ENCODE peak calls at places on chromosomes 4 and X, in nine cellular contexts. S is right lobe of liver, F is GM23338, Z is heart right ventricle, Y is tibial nerve, X is GM12878, T is mucosa of descending colon, H is OCI-LY7, I is endodermal cell. W is an unnamed sample. For H3K4me1, the result is how much of the 10 kb centered on the place peaks cover.

GRCh38 chr4:41192136-41192535 is 22.2 kb downstream of the APBB2 start:
- DNase-seq in T (no peak), F (no peak), H (no peak), I (no peak), S (no peak), X (no peak), Z (no peak), Y (no peak), W (no peak)

GRCh38 chr4:16686195-16686594 is 212.2 kb downstream of the LDB2 start:
- DNase-seq in Y (no peak), Z (no peak), H (no peak), I (no peak), X (no peak), F (no peak), S (no peak), T (no peak), W (no peak)

GRCh38 chrX:45142185-45142584 is 58.5 kb downstream of the DIPK2B start:
- DNase-seq in X (no peak), Y (no peak), S (no peak), F (no peak), Z (no peak), I (no peak), T (no peak), H (no peak), W (no peak)

GRCh38 chrX:109475174-109475891 is 6.6 kb downstream of the GUCY2F start:
- DNase-seq in X (no peak), I (peak), Z (peak), H (no peak), F (peak), S (no peak), Y (no peak), T (peak), W (peak)

GRCh38 chr4:88015659-88016295 is 8.3 kb downstream of the PKD2 start:
- DNase-seq in I (no peak), H (no peak), X (no peak), Z (no peak), Y (no peak), T (no peak), F (no peak), S (no peak), W (no peak)

GRCh38 chr4:41360214-41360910 is 103.6 kb downstream of the UCHL1 start:
- DNase-seq in I (peak), X (no peak), H (no peak), Y (peak), T (peak), Z (peak), S (peak), F (peak), W (peak)

GRCh38 chrX:23857409-23857808 is 50.3 kb downstream of the APOO start:
- DNase-seq in S (no peak), T (no peak), Z (no peak), X (no peak), H (no peak), Y (no peak), I (no peak), F (no peak), W (no peak)

GRCh38 chrX:142076633-142077032 is 128.5 kb downstream of the MAGEC2 start:
- DNase-seq in H (no peak), Y (no peak), I (no peak), X (no peak), Z (no peak), F (no peak), S (no peak), T (no peak), W (no peak)

GRCh38 chr4:89193828-89194227 is 82.5 kb downstream of the TIGD2 start:
- DNase-seq in Z (no peak), I (no peak), S (no peak), T (peak), X (no peak), H (no peak), Y (no peak), F (no peak), W (no peak)

GRCh38 chr4:112747035-112747434 is 110.1 kb downstream of the LARP7 start:
- DNase-seq in T (no peak), Y (no peak), S (no peak), X (no peak), F (peak), Z (no peak), H (no peak), I (peak), W (no peak)

GRCh38 chrX:63424063-63424462 is 72.9 kb upstream of the SPIN4 start:
- DNase-seq in S (no peak), F (no peak), I (no peak), T (no peak), H (no peak), Y (no peak), X (no peak), Z (no peak), W (no peak)

GRCh38 chr4:102318526-102318925 is 26.8 kb downstream of the SLC39A8 start:
- DNase-seq in Z (no peak), F (no peak), S (no peak), X (no peak), I (no peak), T (peak), H (no peak), Y (no peak), W (no peak)

GRCh38 chr4:102317459-102317858 is 27.8 kb downstream of the SLC39A8 start:
- DNase-seq in H (no peak), Y (no peak), I (no peak), Z (no peak), S (no peak), X (no peak), T (no peak), F (no peak), W (no peak)

GRCh38 chr4:102319594-102319993 is 25.7 kb downstream of the SLC39A8 start:
- DNase-seq in T (no peak), I (peak), H (no peak), F (peak), Y (no peak), X (no peak), Z (no peak), S (no peak), W (no peak)

GRCh38 chr4:102316585-102316984 is 28.7 kb downstream of the SLC39A8 start:
- DNase-seq in F (no peak), S (no peak), X (no peak), Z (no peak), H (peak), Y (no peak), T (no peak), I (no peak), W (no peak)

DNA sequence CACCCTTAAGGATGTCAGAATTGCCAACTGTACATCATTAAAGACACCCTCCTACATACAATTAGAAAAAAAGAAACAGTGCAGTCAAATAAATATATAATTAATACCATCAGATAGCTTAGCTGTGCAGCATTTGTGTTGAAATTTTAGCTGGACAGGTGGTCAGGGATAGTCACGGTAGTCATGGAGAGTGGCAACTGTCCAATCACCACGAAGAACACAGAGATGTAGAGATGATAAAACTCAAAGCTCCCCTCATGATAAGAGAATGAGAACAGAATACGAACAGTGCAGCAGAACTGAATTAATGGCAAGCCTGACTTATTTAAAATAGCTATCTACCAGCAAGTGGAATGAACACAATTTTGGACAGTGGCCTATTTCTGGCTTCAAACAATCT is 27.2 kb downstream of the SLC39A8 start:
- DNase-seq in S (no peak), X (no peak), H (no peak), Z (no peak), F (no peak), I (no peak), T (no peak), Y (no peak), W (no peak)
- H3K4me1 ChIP-seq in S (under half), X (under half), H (under half), Z (under half), F (under half), I (under half), T (under half), Y (under half), W (under half)

DNA sequence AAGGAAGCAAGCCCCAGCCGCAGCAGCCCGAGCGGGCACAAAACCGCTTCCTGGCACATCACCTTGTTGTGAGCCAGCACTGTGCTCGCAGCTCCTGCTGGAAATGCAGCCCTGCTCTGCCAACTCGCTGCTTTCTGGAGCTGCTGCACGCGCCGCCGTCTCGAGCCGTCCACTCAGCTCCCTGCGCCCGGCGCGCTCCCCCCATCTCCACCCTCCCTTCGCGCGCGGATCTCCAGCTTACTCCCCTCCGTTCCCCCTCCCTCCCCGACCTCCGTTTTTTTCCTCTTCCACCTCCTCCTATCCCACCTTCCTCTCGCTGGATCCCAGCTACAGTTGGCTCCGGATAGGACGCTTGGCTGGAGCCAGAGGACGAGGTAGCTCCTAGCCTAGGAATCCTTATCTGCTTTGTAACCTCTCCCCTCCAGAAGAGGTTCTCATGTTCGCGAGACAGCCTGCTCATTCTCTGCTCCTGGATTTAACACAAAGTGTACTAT is at the start of gene SPOCK3:
- DNase-seq in I (peak), S (peak), X (no peak), H (no peak), T (no peak), Y (no peak), F (peak), Z (peak), W (peak)
- H3K4me3 ChIP-seq in I (peak), S (peak), X (no peak), H (no peak), T (no peak), Y (peak), F (peak), Z (peak), W (peak)

GRCh38 chr4:73729534-73730165 is 10.7 kb upstream of the CXCL8 start:
- DNase-seq in F (peak), X (no peak), Y (peak), S (no peak), Z (peak), H (peak), I (peak), T (peak), W (peak)

GRCh38 chr4:73730854-73731253 is 9.5 kb upstream of the CXCL8 start:
- DNase-seq in T (no peak), H (no peak), Z (no peak), X (no peak), Y (no peak), I (no peak), F (no peak), S (no peak), W (no peak)

GRCh38 chr4:73732759-73733431 is 7.5 kb upstream of the CXCL8 start:
- DNase-seq in Y (no peak), I (no peak), S (no peak), Z (peak), X (no peak), T (no peak), F (no peak), H (no peak), W (no peak)

GRCh38 chr4:73730292-73730691 is 10.1 kb upstream of the CXCL8 start:
- DNase-seq in Y (no peak), F (no peak), Z (no peak), X (no peak), H (no peak), S (no peak), T (no peak), I (no peak), W (no peak)

DNA sequence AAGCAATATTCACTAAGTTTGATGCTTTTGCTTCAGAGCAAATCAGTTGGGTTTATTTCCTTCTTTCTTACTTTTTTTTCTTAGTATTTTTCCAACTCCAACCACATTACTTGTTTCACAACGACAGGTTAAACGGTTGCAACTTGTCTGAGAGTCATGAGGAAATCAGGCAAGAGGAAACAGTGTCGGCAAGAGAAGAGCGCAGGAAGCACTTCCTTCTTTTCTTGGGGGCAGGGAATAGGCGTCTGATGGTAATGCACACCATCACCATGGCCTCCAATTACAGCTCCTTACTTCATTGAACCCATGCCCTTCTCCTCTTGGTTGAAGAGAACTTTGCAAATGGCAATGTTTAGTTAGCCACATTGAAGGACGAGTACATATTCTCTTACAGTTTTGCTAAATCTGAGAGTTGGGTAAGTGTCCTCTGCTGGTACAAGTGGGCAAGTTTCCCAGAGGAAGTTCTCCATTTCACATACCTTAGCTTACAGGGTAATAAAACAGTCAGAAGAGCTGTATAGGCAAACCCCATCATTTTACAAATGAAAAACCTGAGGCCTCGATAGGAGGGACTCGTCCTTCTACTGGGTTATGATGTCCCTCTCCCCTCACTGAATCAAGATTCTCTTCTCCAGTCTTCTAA is 8.3 kb upstream of the CXCL8 start:
- DNase-seq in H (no peak), X (no peak), Y (no peak), S (no peak), F (no peak), Z (peak), I (no peak), T (no peak), W (no peak)
- H3K4me1 ChIP-seq in H (under half), X (under half), Y (under half), S (under half), F (under half), Z (half or more), I (under half), T (under half), W (under half)

DNA sequence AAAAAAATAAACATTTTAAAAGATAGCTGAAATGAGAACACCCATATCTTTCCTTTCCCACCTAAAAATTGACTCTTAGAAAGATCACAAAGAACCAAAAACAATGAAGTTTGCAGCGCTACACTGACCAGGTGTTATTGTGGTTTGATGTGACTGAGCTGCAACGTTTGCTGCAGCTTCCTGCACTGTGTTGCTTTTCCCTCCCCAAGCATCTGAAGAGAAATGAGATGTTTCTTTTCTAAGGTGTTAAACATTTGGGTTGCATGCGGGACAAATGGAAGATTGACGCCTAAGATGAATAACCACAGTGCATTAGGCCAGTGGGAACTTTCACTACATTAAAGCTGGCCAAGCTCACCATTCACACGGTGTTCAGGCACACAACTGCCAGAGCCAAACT is 8.9 kb downstream of the LEF1 start:
- DNase-seq in Z (no peak), T (no peak), Y (no peak), X (no peak), H (peak), S (no peak), I (no peak), F (no peak), W (no peak)
- H3K4me3 ChIP-seq in Z (no peak), T (no peak), Y (no peak), X (no peak), H (peak), S (no peak), I (no peak), F (no peak), W (no peak)

GRCh38 chr4:94232519-94232918 is 24.9 kb downstream of the SMARCAD1 start:
- DNase-seq in F (no peak), X (no peak), I (no peak), Y (no peak), S (no peak), T (no peak), Z (no peak), H (no peak), W (no peak)
- H3K4me1 ChIP-seq in F (under half), X (under half), I (under half), Y (under half), S (under half), T (under half), Z (under half), H (under half), W (under half)

GRCh38 chr4:23135792-23136645 is 443.3 kb downstream of the GBA3 start:
- DNase-seq in S (no peak), Y (no peak), X (no peak), T (peak), Z (peak), I (no peak), H (peak), F (peak), W (no peak)
- H3K4me3 ChIP-seq in S (no peak), Y (no peak), X (no peak), T (no peak), Z (no peak), I (no peak), H (no peak), F (no peak), W (no peak)

DNA sequence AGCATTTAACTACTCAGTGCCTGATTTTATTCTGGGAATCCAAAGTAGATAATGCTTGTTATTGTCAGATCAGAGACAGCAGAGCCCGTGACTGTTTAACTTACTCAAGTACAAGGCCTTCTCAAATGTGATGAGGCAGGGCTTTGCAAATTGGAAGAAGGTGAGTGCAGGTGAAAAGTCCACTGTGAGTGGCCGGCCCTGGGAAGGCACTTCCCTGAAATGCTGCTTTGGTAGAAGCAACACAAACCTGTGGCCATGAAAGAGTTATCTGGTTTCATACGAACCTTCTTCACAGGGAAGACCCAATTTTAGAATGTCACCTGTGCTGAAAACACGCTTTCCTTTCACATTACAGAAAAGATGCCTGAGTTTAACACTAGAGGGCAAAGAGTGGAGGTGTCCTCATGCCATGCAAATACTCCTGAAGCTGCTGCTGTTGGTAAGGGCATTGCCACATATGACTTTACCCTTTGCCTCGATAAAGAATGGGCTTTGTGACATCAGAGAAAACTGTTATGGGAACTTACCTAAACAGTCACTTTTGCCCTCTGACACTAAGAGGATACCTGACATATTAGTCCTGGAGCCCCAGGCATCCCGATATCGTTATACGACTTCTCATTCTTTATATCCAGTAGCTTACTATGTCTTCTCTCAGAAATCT is 8.0 kb downstream of the PPARGC1A start:
- DNase-seq in X (no peak), I (no peak), H (no peak), S (no peak), Y (no peak), Z (no peak), F (peak), T (no peak), W (no peak)
- H3K4me1 ChIP-seq in X (under half), I (under half), H (under half), S (under half), Y (under half), Z (under half), F (under half), T (under half), W (under half)

GRCh38 chrX:118654331-118654730 is 73.1 kb upstream of the IL13RA1 start:
- DNase-seq in T (no peak), Y (no peak), Z (no peak), I (no peak), X (no peak), S (no peak), F (no peak), H (no peak), W (no peak)

GRCh38 chrX:118657413-118657812 is 70.0 kb upstream of the IL13RA1 start:
- DNase-seq in I (no peak), X (no peak), Y (no peak), S (no peak), T (no peak), F (no peak), H (no peak), Z (no peak), W (no peak)

GRCh38 chrX:118665204-118665603 is 62.2 kb upstream of the IL13RA1 start:
- DNase-seq in Z (no peak), T (no peak), F (no peak), I (no peak), S (no peak), H (no peak), Y (no peak), X (no peak), W (no peak)

GRCh38 chrX:118655561-118656246 is 71.7 kb upstream of the IL13RA1 start:
- DNase-seq in Y (no peak), X (no peak), H (no peak), F (no peak), S (no peak), Z (no peak), T (no peak), I (no peak), W (no peak)

DNA sequence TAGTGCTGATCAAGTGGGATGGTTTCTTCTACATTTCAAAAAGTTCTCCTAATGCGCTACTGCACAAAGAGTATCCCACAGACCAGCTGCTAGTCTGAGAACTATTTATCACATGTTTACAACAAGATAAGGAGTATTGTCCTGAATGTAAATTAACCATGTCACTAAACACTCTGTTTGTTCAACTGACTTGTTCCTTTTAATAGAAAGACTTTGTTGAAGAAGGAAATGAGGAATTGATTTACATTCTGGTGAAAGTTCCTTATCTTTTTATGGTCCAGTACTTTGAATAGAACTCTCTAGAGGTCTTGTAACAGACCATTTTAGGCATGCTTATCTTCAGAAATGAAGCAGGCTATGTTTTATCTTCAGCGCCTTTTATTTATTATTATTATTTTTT is 67.3 kb upstream of the IL13RA1 start:
- DNase-seq in Z (no peak), I (no peak), T (no peak), Y (no peak), S (no peak), X (no peak), H (no peak), F (no peak), W (no peak)
- H3K4me3 ChIP-seq in Z (no peak), I (no peak), T (no peak), Y (no peak), S (no peak), X (no peak), H (no peak), F (no peak), W (no peak)

DNA sequence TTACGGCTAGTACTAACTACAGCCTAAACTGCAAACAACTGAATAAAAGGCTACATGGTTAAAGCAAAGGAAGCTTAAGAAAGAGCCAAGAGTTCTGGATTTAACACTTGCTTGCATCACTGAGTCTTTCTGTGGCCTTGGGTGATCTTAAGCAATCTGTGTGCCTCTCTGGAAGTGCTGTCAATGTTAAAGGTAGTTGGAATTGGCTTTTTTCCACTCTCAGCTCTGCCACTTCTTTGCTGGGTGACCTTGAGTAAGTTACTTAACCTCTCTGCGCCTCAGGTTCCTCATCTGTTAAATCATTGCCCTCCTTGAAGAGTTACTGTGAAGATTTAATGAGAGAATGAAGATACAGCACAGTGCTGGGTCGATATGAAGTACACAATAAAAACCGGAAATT is 15.7 kb downstream of the SLC2A9 start:
- DNase-seq in Z (no peak), T (no peak), I (no peak), X (no peak), Y (no peak), F (no peak), S (no peak), H (no peak), W (no peak)
- H3K4me1 ChIP-seq in Z (under half), T (under half), I (under half), X (half or more), Y (under half), F (under half), S (under half), H (under half), W (under half)

W was measured in upper lobe of right lung.